ENCODE peak calls at places on chromosomes 13 and 19, in seven cellular contexts. One of them, this sample, is unnamed.
A peak's percentile ranks its signal among the peaks of the same experiment; 100 is the strongest.

GRCh38 chr19:10419200-10419645 is 1.1 kb upstream of the PDE4A start:
- DNase-seq in astrocyte of the spinal cord: no peak
- DNase-seq in GM12864: no peak
- DNase-seq in BJ: no peak
- DNase-seq in CD8-positive, alpha-beta T cell: peak; percentile 73
- DNase-seq in fibroblast of pulmonary artery: no peak
- DNase-seq in AG09319: no peak
- DNase-seq in this sample: peak; percentile 79

GRCh38 chr13:110913911-110914292 is 967 bp downstream of the ANKRD10 start:
- DNase-seq in AG09319: no peak
- DNase-seq in CD8-positive, alpha-beta T cell: no peak
- DNase-seq in BJ: no peak
- DNase-seq in GM12864: no peak
- DNase-seq in astrocyte of the spinal cord: no peak
- DNase-seq in fibroblast of pulmonary artery: no peak
- DNase-seq in this sample: no peak

GRCh38 chr13:49367640-49368431 is 76.0 kb downstream of the CAB39L start:
- DNase-seq in CD8-positive, alpha-beta T cell: no peak
- DNase-seq in AG09319: no peak
- DNase-seq in astrocyte of the spinal cord: no peak
- DNase-seq in fibroblast of pulmonary artery: peak; percentile 38
- DNase-seq in GM12864: no peak
- DNase-seq in BJ: no peak
- DNase-seq in this sample: no peak

GRCh38 chr19:48450863-48451262 is 4.5 kb upstream of the KCNJ14 start:
- DNase-seq in GM12864: no peak
- DNase-seq in fibroblast of pulmonary artery: no peak
- DNase-seq in astrocyte of the spinal cord: no peak
- DNase-seq in CD8-positive, alpha-beta T cell: no peak
- DNase-seq in AG09319: no peak
- DNase-seq in BJ: no peak
- DNase-seq in this sample: no peak

GRCh38 chr19:32828139-32828538 is 41.4 kb downstream of the SLC7A9 start:
- DNase-seq in AG09319: no peak
- DNase-seq in astrocyte of the spinal cord: no peak
- DNase-seq in fibroblast of pulmonary artery: no peak
- DNase-seq in CD8-positive, alpha-beta T cell: no peak
- DNase-seq in GM12864: no peak
- DNase-seq in BJ: no peak
- DNase-seq in this sample: no peak

GRCh38 chr13:21060063-21060826 is 1.1 kb downstream of the LATS2 start:
- DNase-seq in AG09319: no peak
- DNase-seq in CD8-positive, alpha-beta T cell: peak; percentile 7
- DNase-seq in GM12864: no peak
- DNase-seq in astrocyte of the spinal cord: peak; percentile 54
- DNase-seq in fibroblast of pulmonary artery: peak; percentile 59
- DNase-seq in BJ: no peak
- DNase-seq in this sample: peak; percentile 33

GRCh38 chr19:33618884-33619283 is 2.9 kb upstream of the CHST8 start:
- DNase-seq in CD8-positive, alpha-beta T cell: no peak
- DNase-seq in astrocyte of the spinal cord: no peak
- DNase-seq in BJ: no peak
- DNase-seq in GM12864: no peak
- DNase-seq in fibroblast of pulmonary artery: no peak
- DNase-seq in AG09319: no peak
- DNase-seq in this sample: no peak

GRCh38 chr13:44068737-44069136 is 189.0 kb downstream of the LACC1 start:
- DNase-seq in fibroblast of pulmonary artery: peak; percentile 65
- DNase-seq in GM12864: no peak
- DNase-seq in astrocyte of the spinal cord: peak; percentile 85
- DNase-seq in AG09319: peak; percentile 8
- DNase-seq in BJ: peak; percentile 34
- DNase-seq in CD8-positive, alpha-beta T cell: no peak
- DNase-seq in this sample: no peak

GRCh38 chr13:67736646-67737420 is 506.7 kb upstream of the PCDH9 start:
- DNase-seq in BJ: no peak
- DNase-seq in fibroblast of pulmonary artery: peak; percentile 52
- DNase-seq in CD8-positive, alpha-beta T cell: no peak
- DNase-seq in astrocyte of the spinal cord: peak; percentile 95
- DNase-seq in GM12864: no peak
- DNase-seq in AG09319: no peak
- DNase-seq in this sample: no peak

GRCh38 chr19:31448221-31448657 is 99.0 kb upstream of the TSHZ3 start:
- DNase-seq in astrocyte of the spinal cord: peak; percentile 25
- DNase-seq in CD8-positive, alpha-beta T cell: no peak
- DNase-seq in fibroblast of pulmonary artery: peak; percentile 93
- DNase-seq in AG09319: peak; percentile 36
- DNase-seq in GM12864: no peak
- DNase-seq in BJ: peak; percentile 46
- DNase-seq in this sample: no peak

GRCh38 chr13:43686557-43686956 is 100.2 kb downstream of the ENOX1 start:
- DNase-seq in BJ: peak; percentile 71
- DNase-seq in AG09319: peak; percentile 10
- DNase-seq in fibroblast of pulmonary artery: peak; percentile 90
- DNase-seq in astrocyte of the spinal cord: peak; percentile 91
- DNase-seq in CD8-positive, alpha-beta T cell: no peak
- DNase-seq in GM12864: no peak
- DNase-seq in this sample: no peak

GRCh38 chr19:42281175-42282035 is 12.4 kb downstream of the CIC start:
- DNase-seq in CD8-positive, alpha-beta T cell: no peak
- DNase-seq in fibroblast of pulmonary artery: peak; percentile 61
- DNase-seq in astrocyte of the spinal cord: peak; percentile 64
- DNase-seq in AG09319: no peak
- DNase-seq in GM12864: no peak
- DNase-seq in BJ: no peak
- DNase-seq in this sample: peak; percentile 61

GRCh38 chr19:47663911-47664771 is 49.1 kb upstream of the EHD2 start:
- DNase-seq in AG09319: peak; percentile 91
- DNase-seq in CD8-positive, alpha-beta T cell: no peak
- DNase-seq in BJ: peak; percentile 94
- DNase-seq in GM12864: no peak
- DNase-seq in astrocyte of the spinal cord: peak; percentile 99
- DNase-seq in fibroblast of pulmonary artery: peak; percentile 100
- DNase-seq in this sample: no peak

GRCh38 chr13:89061821-89062220 is 1390.7 kb downstream of the SLITRK5 start:
- DNase-seq in BJ: no peak
- DNase-seq in CD8-positive, alpha-beta T cell: no peak
- DNase-seq in fibroblast of pulmonary artery: no peak
- DNase-seq in GM12864: no peak
- DNase-seq in astrocyte of the spinal cord: no peak
- DNase-seq in AG09319: no peak
- DNase-seq in this sample: no peak

GRCh38 chr13:41562541-41563178 is 105.3 kb downstream of the RGCC start:
- DNase-seq in BJ: no peak
- DNase-seq in GM12864: no peak
- DNase-seq in CD8-positive, alpha-beta T cell: no peak
- DNase-seq in fibroblast of pulmonary artery: no peak
- DNase-seq in AG09319: no peak
- DNase-seq in astrocyte of the spinal cord: no peak
- DNase-seq in this sample: no peak

GRCh38 chr13:110337287-110337686 is 30.2 kb downstream of the COL4A2 start:
- DNase-seq in fibroblast of pulmonary artery: no peak
- DNase-seq in AG09319: no peak
- DNase-seq in GM12864: no peak
- DNase-seq in astrocyte of the spinal cord: peak; percentile 0
- DNase-seq in BJ: no peak
- DNase-seq in CD8-positive, alpha-beta T cell: no peak
- DNase-seq in this sample: no peak

GRCh38 chr13:61685683-61686013 is 270.0 kb upstream of the PCDH20 start:
- DNase-seq in astrocyte of the spinal cord: peak; percentile 12
- DNase-seq in CD8-positive, alpha-beta T cell: no peak
- DNase-seq in fibroblast of pulmonary artery: peak; percentile 6
- DNase-seq in AG09319: no peak
- DNase-seq in BJ: no peak
- DNase-seq in GM12864: no peak
- DNase-seq in this sample: no peak

GRCh38 chr13:33575378-33575777 is 242.6 kb upstream of the RFC3 start:
- DNase-seq in CD8-positive, alpha-beta T cell: no peak
- DNase-seq in GM12864: no peak
- DNase-seq in astrocyte of the spinal cord: no peak
- DNase-seq in BJ: no peak
- DNase-seq in fibroblast of pulmonary artery: no peak
- DNase-seq in AG09319: no peak
- DNase-seq in this sample: no peak

GRCh38 chr19:29583196-29584006 is 22.7 kb upstream of the POP4 start:
- DNase-seq in AG09319: no peak
- DNase-seq in GM12864: no peak
- DNase-seq in fibroblast of pulmonary artery: peak; percentile 45
- DNase-seq in BJ: no peak
- DNase-seq in astrocyte of the spinal cord: no peak
- DNase-seq in CD8-positive, alpha-beta T cell: no peak
- DNase-seq in this sample: no peak

GRCh38 chr19:3041302-3041701 is 12.2 kb upstream of the TLE2 start:
- DNase-seq in fibroblast of pulmonary artery: no peak
- DNase-seq in BJ: no peak
- DNase-seq in astrocyte of the spinal cord: no peak
- DNase-seq in GM12864: no peak
- DNase-seq in AG09319: no peak
- DNase-seq in CD8-positive, alpha-beta T cell: no peak
- DNase-seq in this sample: no peak

GRCh38 chr13:99314640-99315176 is 7.5 kb upstream of the GPR183 start:
- DNase-seq in fibroblast of pulmonary artery: peak; percentile 44
- DNase-seq in BJ: no peak
- DNase-seq in GM12864: no peak
- DNase-seq in astrocyte of the spinal cord: peak; percentile 28
- DNase-seq in CD8-positive, alpha-beta T cell: peak; percentile 42
- DNase-seq in AG09319: no peak
- DNase-seq in this sample: no peak

GRCh38 chr13:76992548-76993001 is 694 bp downstream of the CLN5 start:
- DNase-seq in fibroblast of pulmonary artery: peak; percentile 27
- DNase-seq in BJ: no peak
- DNase-seq in AG09319: no peak
- DNase-seq in astrocyte of the spinal cord: peak; percentile 20
- DNase-seq in CD8-positive, alpha-beta T cell: peak; percentile 14
- DNase-seq in GM12864: no peak
- DNase-seq in this sample: peak; percentile 49

GRCh38 chr13:95898256-95898655 is 154.9 kb downstream of the UGGT2 start:
- DNase-seq in GM12864: no peak
- DNase-seq in fibroblast of pulmonary artery: no peak
- DNase-seq in astrocyte of the spinal cord: no peak
- DNase-seq in BJ: no peak
- DNase-seq in CD8-positive, alpha-beta T cell: no peak
- DNase-seq in AG09319: no peak
- DNase-seq in this sample: no peak

GRCh38 chr19:51407631-51408131 is 9.8 kb downstream of the SIGLEC10 start:
- DNase-seq in AG09319: no peak
- DNase-seq in CD8-positive, alpha-beta T cell: peak; percentile 23
- DNase-seq in GM12864: no peak
- DNase-seq in astrocyte of the spinal cord: no peak
- DNase-seq in fibroblast of pulmonary artery: peak; percentile 39
- DNase-seq in BJ: no peak
- DNase-seq in this sample: no peak
- TF ChIP-seq CTCF in AG09319: peak; percentile 34
- TF ChIP-seq CTCF in CD8-positive, alpha-beta T cell: peak; percentile 45
- TF ChIP-seq CTCF in GM12864: peak; percentile 79
- TF ChIP-seq CTCF in astrocyte of the spinal cord: peak; percentile 38
- TF ChIP-seq CTCF in fibroblast of pulmonary artery: peak; percentile 56
- TF ChIP-seq CTCF in BJ: peak; percentile 41
- TF ChIP-seq CTCF in this sample: peak; percentile 77

GRCh38 chr19:13334801-13335481 is 171.3 kb downstream of the CACNA1A start:
- DNase-seq in AG09319: no peak
- DNase-seq in BJ: no peak
- DNase-seq in GM12864: no peak
- DNase-seq in CD8-positive, alpha-beta T cell: no peak
- DNase-seq in fibroblast of pulmonary artery: no peak
- DNase-seq in astrocyte of the spinal cord: no peak
- DNase-seq in this sample: no peak
- TF ChIP-seq CTCF in AG09319: no peak
- TF ChIP-seq CTCF in BJ: no peak
- TF ChIP-seq CTCF in GM12864: peak; percentile 22
- TF ChIP-seq CTCF in CD8-positive, alpha-beta T cell: no peak
- TF ChIP-seq CTCF in fibroblast of pulmonary artery: no peak
- TF ChIP-seq CTCF in astrocyte of the spinal cord: no peak
- TF ChIP-seq CTCF in this sample: no peak

GRCh38 chr19:4939466-4939865 is 29.4 kb upstream of the KDM4B start:
- DNase-seq in BJ: no peak
- DNase-seq in CD8-positive, alpha-beta T cell: no peak
- DNase-seq in astrocyte of the spinal cord: no peak
- DNase-seq in fibroblast of pulmonary artery: no peak
- DNase-seq in GM12864: no peak
- DNase-seq in AG09319: no peak
- DNase-seq in this sample: no peak
- TF ChIP-seq CTCF in BJ: no peak
- TF ChIP-seq CTCF in CD8-positive, alpha-beta T cell: no peak
- TF ChIP-seq CTCF in astrocyte of the spinal cord: no peak
- TF ChIP-seq CTCF in fibroblast of pulmonary artery: no peak
- TF ChIP-seq CTCF in GM12864: no peak
- TF ChIP-seq CTCF in AG09319: no peak
- TF ChIP-seq CTCF in this sample: no peak

GRCh38 chr13:24463078-24463477 is 49.5 kb downstream of the PARP4 start:
- DNase-seq in CD8-positive, alpha-beta T cell: no peak
- DNase-seq in AG09319: no peak
- DNase-seq in fibroblast of pulmonary artery: no peak
- DNase-seq in GM12864: no peak
- DNase-seq in astrocyte of the spinal cord: no peak
- DNase-seq in BJ: no peak
- DNase-seq in this sample: no peak
- TF ChIP-seq CTCF in CD8-positive, alpha-beta T cell: no peak
- TF ChIP-seq CTCF in AG09319: no peak
- TF ChIP-seq CTCF in fibroblast of pulmonary artery: no peak
- TF ChIP-seq CTCF in GM12864: no peak
- TF ChIP-seq CTCF in astrocyte of the spinal cord: no peak
- TF ChIP-seq CTCF in BJ: no peak
- TF ChIP-seq CTCF in this sample: no peak

DNA sequence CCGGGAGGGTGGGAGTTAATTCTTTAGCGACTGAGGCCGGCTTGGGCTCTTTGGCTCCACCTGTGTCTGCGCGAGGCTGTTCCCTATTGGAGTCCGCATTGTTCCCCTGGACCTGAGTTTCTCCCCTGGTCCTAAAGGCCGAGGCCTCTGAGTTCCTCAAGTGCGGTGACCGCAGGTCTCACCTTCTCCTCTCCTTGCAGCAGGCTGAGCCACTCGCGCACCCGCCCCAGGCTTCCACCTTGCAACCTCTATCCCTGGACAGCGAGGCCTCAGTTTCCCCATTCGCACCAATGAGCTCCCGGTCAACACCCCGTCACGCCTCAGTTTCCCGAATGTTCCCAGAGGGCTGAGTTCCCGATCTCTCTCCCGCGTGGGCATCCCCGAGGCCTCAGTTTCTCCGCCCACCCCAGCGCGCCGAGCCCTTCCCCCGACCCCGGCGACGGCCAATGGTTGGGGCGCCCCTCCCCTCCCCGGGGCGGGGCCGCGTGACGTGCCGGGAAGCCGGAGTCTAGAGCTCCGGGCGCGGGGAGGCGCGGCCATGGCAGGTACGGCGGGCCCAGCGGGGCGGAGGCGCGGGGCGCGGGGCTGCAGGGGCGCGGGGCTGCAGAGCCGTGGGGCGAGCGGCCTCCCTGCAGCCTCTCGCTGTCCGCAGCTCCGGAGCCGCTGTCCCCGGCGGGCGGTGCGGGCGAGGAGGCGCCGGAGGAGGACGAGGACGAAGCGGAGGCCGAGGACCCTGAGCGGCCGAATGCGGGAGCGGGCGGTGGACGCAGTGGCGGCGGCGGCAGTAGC is at the start of gene MPND:
- DNase-seq in AG09319: peak; percentile 39
- DNase-seq in GM12864: no peak
- DNase-seq in astrocyte of the spinal cord: peak; percentile 83
- DNase-seq in CD8-positive, alpha-beta T cell: peak; percentile 91
- DNase-seq in BJ: no peak
- DNase-seq in fibroblast of pulmonary artery: peak; percentile 75
- DNase-seq in this sample: peak; percentile 92
- TF ChIP-seq CTCF in AG09319: peak; percentile 27
- TF ChIP-seq CTCF in GM12864: peak; percentile 38
- TF ChIP-seq CTCF in astrocyte of the spinal cord: peak; percentile 32
- TF ChIP-seq CTCF in CD8-positive, alpha-beta T cell: no peak
- TF ChIP-seq CTCF in BJ: peak; percentile 49
- TF ChIP-seq CTCF in fibroblast of pulmonary artery: peak; percentile 27
- TF ChIP-seq CTCF in this sample: peak; percentile 38

GRCh38 chr13:112968380-112968909 is 569 bp upstream of the MCF2L start:
- DNase-seq in CD8-positive, alpha-beta T cell: peak; percentile 48
- DNase-seq in astrocyte of the spinal cord: no peak
- DNase-seq in BJ: no peak
- DNase-seq in AG09319: no peak
- DNase-seq in GM12864: no peak
- DNase-seq in fibroblast of pulmonary artery: no peak
- DNase-seq in this sample: no peak
- TF ChIP-seq CTCF in CD8-positive, alpha-beta T cell: peak; percentile 14
- TF ChIP-seq CTCF in astrocyte of the spinal cord: no peak
- TF ChIP-seq CTCF in BJ: no peak
- TF ChIP-seq CTCF in AG09319: no peak
- TF ChIP-seq CTCF in GM12864: no peak
- TF ChIP-seq CTCF in fibroblast of pulmonary artery: no peak
- TF ChIP-seq CTCF in this sample: no peak